ENCODE peak calls at places on chromosomes 11 and 22, in seven cellular contexts. M is lower lobe of right lung, D is iPS DF 6.9, Y is PC-9, B is heart right ventricle, C is dorsolateral prefrontal cortex, R is transverse colon. H is an unnamed sample. For H3K27me3, the result is how much of the 10 kb centered on the place peaks cover.

GRCh38 chr11:95925011-95925410 is 1.1 kb upstream of the MTMR2 start:
- DNase-seq in M (no peak), D (no peak), Y (peak), B (no peak), C (no peak), R (no peak), H (no peak)

GRCh38 chr11:134275534-134276395 is at the start of gene GLB1L3:
- DNase-seq in M (no peak), D (no peak), Y (no peak), B (no peak), C (peak), R (peak), H (no peak)

GRCh38 chr11:102269927-102270326 is 47.4 kb upstream of the BIRC3 start:
- DNase-seq in M (no peak), D (no peak), Y (peak), B (no peak), C (no peak), R (no peak), H (no peak)

GRCh38 chr22:31932863-31933262 is 11.5 kb upstream of the YWHAH start:
- DNase-seq in M (no peak), D (no peak), Y (no peak), B (peak), C (no peak), R (no peak), H (no peak)

GRCh38 chr11:114133548-114134329 is 74.2 kb downstream of the ZBTB16 start:
- DNase-seq in M (no peak), D (no peak), Y (no peak), B (no peak), C (no peak), R (peak), H (no peak)

GRCh38 chr11:126105748-126106080 is 43.0 kb upstream of the CDON start:
- DNase-seq in M (no peak), D (no peak), Y (no peak), B (no peak), C (no peak), R (no peak), H (no peak)

GRCh38 chr22:44734801-44735517 is 17.4 kb upstream of the ARHGAP8 start:
- DNase-seq in M (no peak), D (no peak), Y (peak), B (no peak), C (no peak), R (no peak), H (no peak)

GRCh38 chr11:99531468-99531867 is 510.7 kb downstream of the CNTN5 start:
- DNase-seq in M (no peak), D (no peak), Y (no peak), B (no peak), C (no peak), R (no peak), H (no peak)

GRCh38 chr22:31235076-31235475 is 23.0 kb downstream of the LIMK2 start:
- DNase-seq in M (no peak), D (no peak), Y (no peak), B (peak), C (no peak), R (no peak), H (no peak)

GRCh38 chr11:16905375-16905774 is 108.8 kb downstream of the PLEKHA7 start:
- DNase-seq in M (no peak), D (no peak), Y (no peak), B (no peak), C (no peak), R (no peak), H (no peak)

GRCh38 chr11:4606231-4607015 is 1.6 kb downstream of the TRIM68 start:
- DNase-seq in M (no peak), D (no peak), Y (no peak), B (no peak), C (no peak), R (peak), H (no peak)

GRCh38 chr11:2814751-2815150 is 70.8 kb downstream of the CDKN1C start:
- DNase-seq in M (peak), D (no peak), Y (no peak), B (no peak), C (no peak), R (no peak), H (no peak)

GRCh38 chr11:62931501-62932278 is 10.5 kb upstream of the CHRM1 start:
- DNase-seq in M (no peak), D (no peak), Y (no peak), B (no peak), C (no peak), R (no peak), H (no peak)

GRCh38 chr22:20656902-20657836 is 116.7 kb upstream of the SERPIND1 start:
- DNase-seq in M (no peak), D (no peak), Y (no peak), B (no peak), C (no peak), R (no peak), H (no peak)

GRCh38 chr11:73267921-73268540 is 4.1 kb upstream of the P2RY6 start:
- DNase-seq in M (no peak), D (no peak), Y (no peak), B (no peak), C (no peak), R (no peak), H (no peak)

GRCh38 chr11:97398246-97398645 is 1008.4 kb downstream of the JRKL start:
- DNase-seq in M (no peak), D (no peak), Y (no peak), B (no peak), C (no peak), R (no peak), H (no peak)

GRCh38 chr11:5151713-5152153 is 2.8 kb downstream of the OR52A1 start:
- DNase-seq in M (no peak), D (no peak), Y (no peak), B (no peak), C (no peak), R (no peak), H (no peak)

GRCh38 chr11:57761301-57762234 is at the start of gene CTNND1:
- DNase-seq in M (peak), D (peak), Y (peak), B (peak), C (peak), R (peak), H (peak)

GRCh38 chr11:127789887-127790286 is 789.3 kb upstream of the KIRREL3 start:
- DNase-seq in M (no peak), D (no peak), Y (no peak), B (no peak), C (no peak), R (peak), H (no peak)

GRCh38 chr22:43308451-43309235 is 34.5 kb downstream of the SCUBE1 start:
- DNase-seq in M (no peak), D (no peak), Y (no peak), B (no peak), C (no peak), R (no peak), H (no peak)

GRCh38 chr22:36467042-36467810 is 14.2 kb downstream of the TXN2 start:
- DNase-seq in M (no peak), D (no peak), Y (no peak), B (peak), C (no peak), R (no peak), H (no peak)

GRCh38 chr11:124174001-124174400 is 9.1 kb upstream of the OR10D3 start:
- DNase-seq in M (no peak), D (peak), Y (peak), B (no peak), C (peak), R (no peak), H (no peak)

GRCh38 chr22:44591146-44591790 is 93.2 kb upstream of the RTL6 start:
- DNase-seq in M (no peak), D (no peak), Y (no peak), B (no peak), C (no peak), R (no peak), H (no peak)

GRCh38 chr11:125398475-125398874 is 97.6 kb downstream of the FEZ1 start:
- DNase-seq in M (no peak), D (no peak), Y (no peak), B (no peak), C (no peak), R (no peak), H (no peak)

GRCh38 chr11:59207988-59208432 is 4.7 kb downstream of the MPEG1 start:
- DNase-seq in M (no peak), D (no peak), Y (peak), B (peak), C (peak), R (no peak), H (no peak)

GRCh38 chr11:1440496-1440895 is 46.1 kb downstream of the MOB2 start:
- DNase-seq in M (no peak), D (no peak), Y (no peak), B (no peak), C (no peak), R (no peak), H (no peak)
- H3K27me3 ChIP-seq in M (under half), D (under half), Y (under half), B (under half), C (under half), R (half or more), H (half or more)

GRCh38 chr11:119377961-119378667 is 3.4 kb downstream of the USP2 start:
- DNase-seq in M (no peak), D (no peak), Y (no peak), B (no peak), C (no peak), R (no peak), H (peak)
- H3K4me3 ChIP-seq in M (no peak), D (no peak), Y (no peak), B (peak), C (no peak), R (no peak), H (no peak)

GRCh38 chr11:61004841-61005240 is 33.4 kb downstream of the CD6 start:
- DNase-seq in M (no peak), D (no peak), Y (no peak), B (no peak), C (no peak), R (no peak), H (no peak)
- H3K27me3 ChIP-seq in M (under half), D (under half), Y (under half), B (under half), C (under half), R (under half), H (under half)

DNA sequence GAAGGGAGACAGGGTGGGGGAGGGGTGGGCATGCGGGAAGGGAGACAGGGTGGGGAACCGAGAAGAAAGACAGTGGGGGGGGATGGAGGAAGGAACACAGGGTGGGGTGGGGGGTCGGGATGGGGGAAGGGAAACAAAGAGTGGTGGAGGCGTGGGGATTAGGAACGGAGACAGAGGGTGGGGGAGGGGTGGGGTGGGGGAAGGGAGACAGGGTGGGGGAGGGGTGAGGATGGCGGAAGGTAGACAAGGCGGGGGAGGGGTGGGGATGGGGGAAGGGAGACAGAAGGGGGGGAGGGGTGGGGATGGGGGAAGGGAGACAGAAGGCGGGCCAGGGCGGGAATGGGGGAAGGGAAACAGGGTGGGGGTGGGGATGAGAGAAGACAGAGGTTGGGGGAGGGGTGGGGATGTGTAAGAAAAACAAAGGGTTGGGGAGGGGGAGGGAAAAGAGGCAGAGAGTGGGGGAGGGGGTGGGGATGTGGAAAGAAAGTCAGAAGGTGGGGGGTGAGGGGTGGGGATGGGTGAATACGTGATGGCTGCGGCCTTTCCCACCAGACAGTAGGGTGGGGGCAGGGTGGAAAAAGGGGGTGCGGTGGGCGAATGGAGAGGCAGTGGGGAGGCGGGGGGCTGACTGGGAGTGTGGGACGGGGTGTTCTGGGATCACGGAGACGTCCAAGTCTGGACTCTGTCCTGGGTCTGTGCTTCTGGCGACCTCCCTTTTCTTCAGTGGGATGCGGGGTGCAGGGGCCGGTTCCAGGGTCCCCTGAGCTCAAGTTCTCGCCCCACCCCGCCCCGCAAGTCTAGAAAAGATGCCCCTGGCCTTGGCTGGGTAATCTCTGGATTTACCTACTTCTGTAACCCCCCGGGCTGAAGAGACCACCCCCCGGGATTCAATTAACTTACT is 744 bp downstream of the PRAME start:
- DNase-seq in M (no peak), D (no peak), Y (no peak), B (no peak), C (no peak), R (no peak), H (no peak)
- H3K4me3 ChIP-seq in M (no peak), D (no peak), Y (no peak), B (no peak), C (no peak), R (no peak), H (no peak)

DNA sequence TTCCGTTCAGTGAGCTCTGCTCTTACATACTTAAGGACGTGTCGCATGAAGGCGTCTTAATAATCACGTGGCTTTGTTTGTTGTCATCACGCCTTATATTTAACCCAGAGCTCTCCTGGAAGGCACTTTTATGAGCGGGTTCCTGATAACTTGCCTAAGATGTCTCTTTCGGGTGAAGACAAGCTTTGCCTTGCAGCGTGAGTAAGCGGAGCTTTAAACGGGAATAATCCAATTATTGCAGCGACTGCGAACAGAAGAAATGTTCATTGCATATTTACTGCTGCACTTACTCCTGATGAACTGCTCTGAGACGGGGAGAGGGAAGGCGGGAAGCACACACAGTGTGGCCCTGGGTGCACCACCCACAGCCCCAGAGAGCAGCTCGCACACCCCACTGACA is 1128.1 kb downstream of the BRD1 start:
- DNase-seq in M (no peak), D (no peak), Y (no peak), B (no peak), C (no peak), R (no peak), H (no peak)
- H3K27me3 ChIP-seq in M (under half), D (under half), Y (half or more), B (under half), C (under half), R (under half), H (under half)